ENCODE peak calls at places on chromosomes 4 and X, in four cellular contexts. S is DMS153, W is MV-4-11, T is ACHN. E is an unnamed sample.

GRCh38 chr4:129350800-129351199 is 254.8 kb downstream of the C4orf33 start:
- DNase-seq in T (no peak), W (no peak), S (no peak), E (peak)

GRCh38 chrX:15158736-15159406 is 111.0 kb downstream of the ASB9 start:
- DNase-seq in S (no peak), T (no peak), W (no peak), E (no peak)

GRCh38 chrX:103453655-103454054 is 65.6 kb downstream of the RAB40A start:
- DNase-seq in T (no peak), W (no peak), S (no peak), E (no peak)

GRCh38 chr4:88582493-88582892 is 9.8 kb upstream of the HERC3 start:
- DNase-seq in S (no peak), T (no peak), W (no peak), E (no peak)

GRCh38 chr4:145083891-145084640 is 13.9 kb downstream of the ANAPC10 start:
- DNase-seq in S (no peak), W (no peak), T (peak), E (no peak)

GRCh38 chr4:73379946-73380345 is 24.1 kb upstream of the ALB start:
- DNase-seq in W (no peak), S (no peak), T (no peak), E (no peak)

GRCh38 chr4:61443813-61444510 is 243.8 kb downstream of the ADGRL3 start:
- DNase-seq in T (peak), S (no peak), W (no peak), E (no peak)

GRCh38 chrX:31969714-31970113 is 897.9 kb upstream of the FTHL17 start:
- DNase-seq in W (no peak), T (no peak), S (no peak), E (no peak)

GRCh38 chr4:115249808-115250207 is 136.4 kb upstream of the NDST4 start:
- DNase-seq in W (no peak), T (no peak), S (no peak), E (no peak)

GRCh38 chrX:111100191-111100590 is 4.2 kb downstream of the PAK3 start:
- DNase-seq in W (peak), S (no peak), T (peak), E (no peak)

GRCh38 chrX:56798866-56799864 is 70.1 kb downstream of the NBDY start:
- DNase-seq in S (no peak), T (no peak), W (no peak), E (no peak)

GRCh38 chr4:137420901-137421384 is 111.4 kb downstream of the PCDH18 start:
- DNase-seq in S (no peak), T (no peak), W (no peak), E (no peak)

E was measured in NCI-H2029 treated with DMSO at 0.1 percent for 48 hours.